ENCODE peak calls at places on chromosomes 1 and 21, in six cellular contexts. U is heart left ventricle, I is uterus, V is tibial nerve, J is A549, S is esophagus squamous epithelium. R is an unnamed sample.

GRCh38 chr1:214136336-214136735 is 144.6 kb upstream of the SMYD2 start:
- DNase-seq in U (no peak), V (no peak), I (no peak), S (no peak), J (no peak), R (no peak)

GRCh38 chr1:219847215-219847855 is 81.0 kb downstream of the SLC30A10 start:
- DNase-seq in U (no peak), S (no peak), J (no peak), V (no peak), I (no peak), R (no peak)

GRCh38 chr1:58874757-58875755 is 91.2 kb upstream of the JUN start:
- DNase-seq in U (no peak), J (no peak), I (no peak), V (peak; percentile 35), S (no peak), R (peak; percentile 65)

GRCh38 chr1:93847811-93848288 is 31.2 kb downstream of the DNTTIP2 start:
- DNase-seq in I (peak; percentile 71), J (peak; percentile 83), S (no peak), U (peak; percentile 75), V (peak; percentile 46), R (peak; percentile 57)

GRCh38 chr1:195899762-195900352 is 708.4 kb downstream of the KCNT2 start:
- DNase-seq in V (no peak), S (no peak), U (no peak), J (peak; percentile 14), I (no peak), R (no peak)

GRCh38 chr1:177710973-177711372 is 258.9 kb downstream of the SEC16B start:
- DNase-seq in J (no peak), I (no peak), V (no peak), S (no peak), U (no peak), R (no peak)

GRCh38 chr1:117128323-117129079 is 7.0 kb upstream of the TRIM45 start:
- DNase-seq in S (no peak), U (no peak), J (peak; percentile 23), V (no peak), I (no peak), R (no peak)

GRCh38 chr1:221439008-221439733 is 302.7 kb downstream of the DUSP10 start:
- DNase-seq in U (no peak), J (peak; percentile 84), S (no peak), V (no peak), I (no peak), R (no peak)

GRCh38 chr1:4175566-4176405 is 275.7 kb upstream of the C1orf174 start:
- DNase-seq in S (no peak), U (no peak), V (no peak), J (no peak), I (no peak), R (no peak)

GRCh38 chr1:246394121-246394520 is 113.0 kb downstream of the SMYD3 start:
- DNase-seq in U (no peak), V (no peak), I (no peak), S (no peak), J (no peak), R (no peak)

GRCh38 chr1:29202053-29202452 is 20.4 kb upstream of the SRSF4 start:
- DNase-seq in U (no peak), J (no peak), I (no peak), V (no peak), S (no peak), R (no peak)

GRCh38 chr1:173478099-173478555 is 992 bp downstream of the PRDX6 start:
- DNase-seq in S (no peak), U (peak; percentile 60), V (no peak), J (peak; percentile 70), I (peak; percentile 71), R (no peak)

GRCh38 chr1:45913183-45913924 is 109.9 kb downstream of the MAST2 start:
- DNase-seq in S (no peak), V (no peak), U (peak; percentile 78), I (peak; percentile 88), J (no peak), R (no peak)

GRCh38 chr1:162023547-162024501 is at the start of gene OLFML2B:
- DNase-seq in S (no peak), J (peak; percentile 70), U (peak; percentile 78), V (peak; percentile 57), I (peak; percentile 49), R (no peak)

GRCh38 chr1:218658899-218659298 is 313.8 kb downstream of the TGFB2 start:
- DNase-seq in S (no peak), U (no peak), J (peak; percentile 55), V (no peak), I (no peak), R (no peak)

GRCh38 chr1:36657826-36658225 is 175.1 kb upstream of the CSF3R start:
- DNase-seq in J (no peak), I (no peak), S (no peak), U (no peak), V (no peak), R (no peak)

GRCh38 chr21:35370071-35370470 is 321.0 kb upstream of the RUNX1 start:
- DNase-seq in V (no peak), U (no peak), J (no peak), I (no peak), S (no peak), R (no peak)

GRCh38 chr1:248847956-248848561 is 10.0 kb downstream of the ZNF672 start:
- DNase-seq in I (no peak), U (no peak), V (no peak), S (no peak), J (no peak), R (no peak)

GRCh38 chr1:203186446-203187305 is at the start of gene CHI3L1:
- DNase-seq in S (no peak), I (peak; percentile 60), U (no peak), J (no peak), V (no peak), R (peak; percentile 89)

GRCh38 chr21:14947613-14948160 is 117.1 kb downstream of the NRIP1 start:
- DNase-seq in J (no peak), U (no peak), I (no peak), V (no peak), S (no peak), R (no peak)

GRCh38 chr1:154609398-154610380 is 1.7 kb upstream of the ADAR start:
- DNase-seq in S (no peak), I (no peak), U (no peak), V (no peak), J (no peak), R (no peak)

GRCh38 chr1:159746676-159747075 is 32.3 kb upstream of the CRP start:
- DNase-seq in I (no peak), V (no peak), S (no peak), U (no peak), J (no peak), R (no peak)

GRCh38 chr21:45747802-45748445 is 104.4 kb downstream of the PCBP3 start:
- DNase-seq in I (no peak), S (no peak), U (no peak), V (no peak), J (peak; percentile 23), R (no peak)

DNA sequence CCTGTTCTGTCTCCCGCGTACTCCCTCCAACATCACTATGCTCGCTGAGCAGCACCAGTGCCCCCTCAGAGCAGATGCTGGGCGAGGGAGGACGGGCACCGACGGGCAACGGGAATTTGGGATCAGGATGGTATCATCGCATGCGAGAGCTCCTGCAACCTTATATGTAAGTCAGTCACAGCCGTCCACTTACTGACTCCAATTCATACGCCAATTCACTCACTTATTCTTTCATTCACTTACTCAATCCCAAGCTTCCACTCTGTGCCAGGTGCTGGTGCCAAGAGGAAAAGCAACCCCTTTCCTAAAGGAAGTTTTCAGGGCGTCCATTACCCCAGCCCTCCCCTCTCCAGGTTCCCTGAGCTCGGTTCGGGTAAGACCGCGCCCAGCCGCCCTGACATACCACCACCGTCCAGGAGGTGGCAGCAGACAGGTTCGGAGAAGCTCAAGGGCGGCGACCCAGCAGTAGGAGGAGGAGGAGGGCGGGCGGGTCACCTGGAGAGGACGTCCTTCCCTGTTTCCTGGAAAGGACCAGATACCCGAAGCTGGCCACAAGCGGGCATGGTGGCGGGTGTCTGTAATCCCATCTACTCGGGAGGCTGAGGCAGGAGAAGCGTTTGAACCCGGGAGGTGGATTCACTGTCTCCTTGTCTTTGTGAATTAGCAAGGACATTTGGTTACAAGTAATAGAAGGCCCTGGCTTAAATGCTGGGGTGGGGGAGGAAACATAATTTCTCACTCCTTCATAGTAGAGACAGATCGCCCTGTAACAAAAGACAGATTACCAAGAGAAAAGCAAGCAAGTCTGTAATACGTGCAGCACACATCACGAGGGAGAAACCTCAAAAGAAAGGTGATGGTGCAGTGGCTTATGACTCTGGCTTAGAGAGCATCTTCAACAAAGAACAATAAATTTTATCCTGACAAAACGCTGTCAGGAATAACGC is 7.6 kb upstream of the IL22RA1 start:
- DNase-seq in V (peak; percentile 80), S (peak; percentile 40), I (peak; percentile 81), U (peak; percentile 84), J (peak; percentile 89), R (peak; percentile 94)
- TF ChIP-seq POLR2A in V (no peak), S (no peak), I (no peak), U (no peak), J (no peak), R (no peak)

GRCh38 chr1:206469933-206470691 is at the start of gene IKBKE:
- DNase-seq in I (no peak), J (peak; percentile 67), V (no peak), U (peak; percentile 38), S (no peak), R (peak; percentile 45)

GRCh38 chr1:206469411-206469932 is 804 bp upstream of the IKBKE start:
- DNase-seq in U (no peak), S (no peak), J (no peak), V (no peak), I (no peak), R (no peak)

GRCh38 chr1:206471415-206471801 is 1.1 kb downstream of the IKBKE start:
- DNase-seq in I (no peak), U (no peak), J (no peak), V (no peak), S (no peak), R (no peak)

GRCh38 chr1:206471993-206472392 is 1.7 kb downstream of the IKBKE start:
- DNase-seq in U (no peak), I (no peak), V (no peak), J (no peak), S (no peak), R (no peak)

GRCh38 chr1:206470692-206471414 is 577 bp downstream of the IKBKE start:
- DNase-seq in S (no peak), V (no peak), J (no peak), I (no peak), U (no peak), R (no peak)
- H3K4me1 ChIP-seq in S (peaks cover 32% of the 10 kb centered on the region), V (peaks cover 18% of the 10 kb centered on the region), J (peaks cover 20% of the 10 kb centered on the region), I (peaks cover 8% of the 10 kb centered on the region), U (peaks cover 17% of the 10 kb centered on the region), R (peaks cover 9% of the 10 kb centered on the region)

GRCh38 chr1:87685366-87686136 is 356.9 kb downstream of the LMO4 start:
- DNase-seq in V (no peak), S (no peak), U (no peak), J (no peak), I (no peak), R (no peak)
- TF ChIP-seq CTCF in V (no peak), S (no peak), U (no peak), J (no peak), I (no peak), R (no peak)

DNA sequence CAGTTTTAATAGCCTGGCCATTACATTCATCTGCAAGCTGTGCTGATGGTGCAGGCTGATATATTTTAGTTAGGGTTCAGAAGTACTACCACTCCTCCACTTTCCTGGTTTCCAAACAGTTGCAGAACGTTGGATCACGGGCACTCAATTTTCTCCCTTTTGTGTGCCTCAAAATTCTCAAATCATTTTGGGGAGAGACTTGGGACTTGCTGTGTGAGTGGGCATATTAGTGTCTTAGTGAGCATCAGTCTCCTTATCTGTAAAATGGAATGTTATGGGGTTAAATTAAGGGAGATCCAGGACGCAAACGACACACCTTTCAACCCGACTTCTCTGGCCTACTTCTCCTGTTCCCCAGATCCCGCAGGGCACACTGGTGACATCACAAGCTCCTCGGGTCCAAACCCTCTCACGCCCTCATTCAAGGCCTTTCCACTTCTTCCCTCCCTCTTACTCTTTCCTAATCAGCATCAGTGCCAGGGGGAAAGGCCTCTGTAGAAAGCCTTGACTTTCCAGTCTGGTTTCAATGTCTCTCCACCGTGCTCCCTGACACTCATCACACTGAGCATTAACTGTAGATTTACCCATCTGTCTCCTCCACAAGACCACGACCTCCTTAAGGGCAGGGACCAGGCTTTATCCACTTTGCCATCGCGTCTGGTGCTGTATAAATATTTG is 1.2 kb downstream of the PIGP start:
- DNase-seq in J (peak; percentile 70), I (peak; percentile 71), S (no peak), V (peak; percentile 58), U (peak; percentile 25), R (peak; percentile 70)
- TF ChIP-seq POLR2A in J (no peak), I (no peak), S (peak; percentile 43), V (peak; percentile 62), U (no peak), R (no peak)

R was measured in breast epithelium.